ENCODE peak calls at places on chromosome 2, in four cellular contexts. I is WTC11, F is HepG2, C is A549. P is an unnamed sample.

GRCh38 chr2:128505150-128505490 is 186.5 kb upstream of the HS6ST1 start:
- DNase-seq in C (no peak), F (no peak), I (no peak), P (no peak)

GRCh38 chr2:134360750-134361487 is 107.0 kb downstream of the MGAT5 start:
- DNase-seq in F (no peak), I (no peak), C (no peak), P (no peak)

GRCh38 chr2:126368778-126369177 is 287.2 kb upstream of the GYPC start:
- DNase-seq in C (no peak), I (no peak), F (no peak), P (no peak)

GRCh38 chr2:112615051-112615450 is 30.6 kb downstream of the CHCHD5 start:
- DNase-seq in F (no peak), C (no peak), I (no peak), P (no peak)

GRCh38 chr2:192749606-192750200 is 555.0 kb upstream of the TMEFF2 start:
- DNase-seq in C (peak; percentile 16), I (no peak), F (peak; percentile 9), P (no peak)

GRCh38 chr2:147600223-147600622 is 244.6 kb upstream of the ACVR2A start:
- DNase-seq in C (no peak), F (no peak), I (no peak), P (no peak)

GRCh38 chr2:224038049-224038829 is 847 bp downstream of the SERPINE2 start:
- DNase-seq in F (peak; percentile 33), I (peak; percentile 73), C (peak; percentile 61), P (no peak)

GRCh38 chr2:233953106-233953801 is 36.1 kb downstream of the TRPM8 start:
- DNase-seq in F (no peak), I (no peak), C (no peak), P (no peak)

GRCh38 chr2:233813236-233814062 is 35.3 kb downstream of the MROH2A start:
- DNase-seq in F (no peak), C (no peak), I (no peak), P (no peak)

GRCh38 chr2:224749136-224749535 is 33.0 kb upstream of the CCDC195 start:
- DNase-seq in C (peak; percentile 13), F (no peak), I (no peak), P (no peak)

GRCh38 chr2:27501042-27501441 is 4.4 kb downstream of the GCKR start:
- DNase-seq in C (no peak), F (no peak), I (no peak), P (no peak)

GRCh38 chr2:88626171-88627054 is 851 bp downstream of the EIF2AK3 start:
- DNase-seq in I (peak; percentile 57), F (no peak), C (peak; percentile 9), P (peak; percentile 50)

GRCh38 chr2:20241973-20242726 is 17.2 kb upstream of the SDC1 start:
- DNase-seq in F (no peak), C (no peak), I (peak; percentile 74), P (peak; percentile 63)

GRCh38 chr2:110877031-110877827 is 144.9 kb downstream of the ACOXL start:
- DNase-seq in C (no peak), F (no peak), I (no peak), P (no peak)

GRCh38 chr2:12769492-12770105 is 52.9 kb downstream of the TRIB2 start:
- DNase-seq in C (no peak), I (no peak), F (no peak), P (no peak)

GRCh38 chr2:28688784-28689183 is 62.8 kb upstream of the PPP1CB start:
- DNase-seq in F (no peak), C (no peak), I (no peak), P (no peak)

GRCh38 chr2:43593241-43593640 is 2.6 kb downstream of the THADA start:
- DNase-seq in F (no peak), I (no peak), C (no peak), P (no peak)

GRCh38 chr2:187545238-187545751 is 8.9 kb downstream of the TFPI start:
- DNase-seq in C (peak; percentile 67), F (no peak), I (no peak), P (no peak)

GRCh38 chr2:43854671-43855070 is 15.9 kb downstream of the ABCG8 start:
- DNase-seq in C (no peak), F (no peak), I (no peak), P (no peak)

GRCh38 chr2:162245737-162246136 is 2.5 kb upstream of the FAP start:
- DNase-seq in C (no peak), I (no peak), F (no peak), P (no peak)

GRCh38 chr2:226869371-226869770 is 33.5 kb downstream of the RHBDD1 start:
- DNase-seq in C (no peak), I (no peak), F (no peak), P (no peak)

GRCh38 chr2:3399829-3400228 is 20.3 kb downstream of the TRAPPC12 start:
- DNase-seq in F (no peak), C (no peak), I (no peak), P (no peak)

GRCh38 chr2:134669731-134670669 is 48.8 kb downstream of the TMEM163 start:
- DNase-seq in C (no peak), I (no peak), F (no peak), P (no peak)

GRCh38 chr2:212595036-212595654 is 56.5 kb upstream of the ERBB4 start:
- DNase-seq in I (no peak), C (peak; percentile 45), F (peak; percentile 5), P (no peak)

GRCh38 chr2:74834806-74835755 is 1.2 kb downstream of the HK2 start:
- DNase-seq in F (peak; percentile 55), C (no peak), I (peak; percentile 95), P (peak; percentile 71)

GRCh38 chr2:48482774-48483173 is 47.2 kb upstream of the STON1 start:
- DNase-seq in C (no peak), F (no peak), I (no peak), P (no peak)

GRCh38 chr2:3534251-3534814 is 15.0 kb upstream of the ADI1 start:
- DNase-seq in F (no peak), I (no peak), C (no peak), P (no peak)

GRCh38 chr2:127359520-127359919 is 28.3 kb downstream of the MAP3K2 start:
- DNase-seq in F (no peak), C (no peak), I (no peak), P (no peak)

GRCh38 chr2:134348239-134348638 is 94.4 kb downstream of the MGAT5 start:
- DNase-seq in F (no peak), C (no peak), I (no peak), P (no peak)

GRCh38 chr2:2503864-2504418 is 172.9 kb upstream of the MYT1L start:
- DNase-seq in I (no peak), C (no peak), F (no peak), P (no peak)

GRCh38 chr2:219736196-219736595 is 108.8 kb downstream of the SLC4A3 start:
- DNase-seq in I (no peak), C (peak; percentile 69), F (peak; percentile 51), P (peak; percentile 25)

GRCh38 chr2:74142340-74142739 is 5.4 kb downstream of the BOLA3 start:
- DNase-seq in F (no peak), C (peak; percentile 62), I (no peak), P (peak; percentile 80)

GRCh38 chr2:234377761-234378341 is 119.0 kb downstream of the ARL4C start:
- DNase-seq in C (no peak), F (no peak), I (no peak), P (no peak)

GRCh38 chr2:175855794-175856453 is 146.1 kb downstream of the LNPK start:
- DNase-seq in I (no peak), C (no peak), F (no peak), P (no peak)
- TF ChIP-seq HMGXB4 in I (no peak), C (no peak), F (no peak), P (no peak)

GRCh38 chr2:26298286-26298637 is 47.7 kb upstream of the SELENOI start:
- DNase-seq in C (no peak), F (no peak), I (peak; percentile 60), P (no peak)

GRCh38 chr2:26297061-26297460 is 48.9 kb upstream of the SELENOI start:
- DNase-seq in C (no peak), F (no peak), I (no peak), P (no peak)

GRCh38 chr2:26295511-26295910 is 50.4 kb upstream of the SELENOI start:
- DNase-seq in I (no peak), C (no peak), F (no peak), P (no peak)

GRCh38 chr2:26292646-26293045 is 47.9 kb downstream of the HADHB start:
- DNase-seq in I (no peak), C (no peak), F (peak; percentile 45), P (no peak)
- TF ChIP-seq HMGXB4 in I (no peak), C (no peak), F (no peak), P (no peak)

GRCh38 chr2:9333591-9334171 is 89.6 kb downstream of the ITGB1BP1 start:
- DNase-seq in C (peak; percentile 83), I (peak; percentile 34), F (peak; percentile 84), P (peak; percentile 40)
- TF ChIP-seq HMGXB4 in C (no peak), I (no peak), F (peak; percentile 48), P (no peak)

GRCh38 chr2:101516833-101517690 is 42.1 kb upstream of the RFX8 start:
- DNase-seq in C (peak; percentile 93), F (peak; percentile 75), I (no peak), P (no peak)

GRCh38 chr2:101517753-101518152 is 42.8 kb upstream of the RFX8 start:
- DNase-seq in I (no peak), F (peak; percentile 45), C (peak; percentile 83), P (no peak)

GRCh38 chr2:101515512-101515911 is 40.6 kb upstream of the RFX8 start:
- DNase-seq in I (no peak), C (no peak), F (no peak), P (no peak)

GRCh38 chr2:101518470-101519172 is 43.7 kb upstream of the RFX8 start:
- DNase-seq in C (peak; percentile 83), I (peak; percentile 46), F (peak; percentile 78), P (peak; percentile 28)

GRCh38 chr2:101516349-101516748 is 41.4 kb upstream of the RFX8 start:
- DNase-seq in C (no peak), F (no peak), I (no peak), P (no peak)
- TF ChIP-seq HMGXB4 in C (no peak), F (no peak), I (no peak), P (no peak)

GRCh38 chr2:11169333-11169732 is 14.1 kb downstream of the SLC66A3 start:
- DNase-seq in F (peak; percentile 45), C (no peak), I (no peak), P (no peak)
- TF ChIP-seq HMGXB4 in F (no peak), C (no peak), I (no peak), P (no peak)

GRCh38 chr2:54966165-54966819 is 84.0 kb downstream of the RTN4 start:
- DNase-seq in F (no peak), I (no peak), C (no peak), P (no peak)
- TF ChIP-seq HMGXB4 in F (no peak), I (no peak), C (no peak), P (no peak)